ENCODE peak calls at places on chromosome 18, in four cellular contexts. One of them, this sample, is unnamed.

GRCh38 chr18:1475867-1476266 is 571.2 kb downstream of the ADCYAP1 start:
- DNase-seq in HepG2: no peak
- DNase-seq in WTC11: no peak
- DNase-seq in K562: no peak
- DNase-seq in this sample: no peak

GRCh38 chr18:30888344-30888743 is 154.2 kb downstream of the DSC3 start:
- DNase-seq in HepG2: no peak
- DNase-seq in WTC11: no peak
- DNase-seq in K562: no peak
- DNase-seq in this sample: no peak

GRCh38 chr18:44325903-44326650 is 354.6 kb upstream of the SETBP1 start:
- DNase-seq in HepG2: no peak
- DNase-seq in WTC11: peak
- DNase-seq in K562: peak
- DNase-seq in this sample: peak

GRCh38 chr18:43919565-43919964 is 642.3 kb upstream of the SYT4 start:
- DNase-seq in HepG2: no peak
- DNase-seq in WTC11: no peak
- DNase-seq in K562: no peak
- DNase-seq in this sample: no peak

GRCh38 chr18:1559563-1559962 is 654.9 kb downstream of the ADCYAP1 start:
- DNase-seq in HepG2: peak
- DNase-seq in WTC11: no peak
- DNase-seq in K562: no peak
- DNase-seq in this sample: no peak

GRCh38 chr18:49597556-49597955 is 35.7 kb downstream of the LIPG start:
- DNase-seq in HepG2: no peak
- DNase-seq in WTC11: no peak
- DNase-seq in K562: no peak
- DNase-seq in this sample: no peak

GRCh38 chr18:36733150-36733549 is 95.7 kb downstream of the TPGS2 start:
- DNase-seq in HepG2: no peak
- DNase-seq in WTC11: no peak
- DNase-seq in K562: no peak
- DNase-seq in this sample: no peak

GRCh38 chr18:32373995-32374394 is 96.7 kb downstream of the GAREM1 start:
- DNase-seq in HepG2: no peak
- DNase-seq in WTC11: no peak
- DNase-seq in K562: no peak
- DNase-seq in this sample: no peak

GRCh38 chr18:3782901-3783300 is 332.9 kb downstream of the TGIF1 start:
- DNase-seq in HepG2: no peak
- DNase-seq in WTC11: no peak
- DNase-seq in K562: no peak
- DNase-seq in this sample: no peak

GRCh38 chr18:49849331-49850217 is 36.2 kb upstream of the ACAA2 start:
- DNase-seq in HepG2: peak
- DNase-seq in WTC11: peak
- DNase-seq in K562: peak
- DNase-seq in this sample: peak

GRCh38 chr18:51541230-51541629 is 343.7 kb upstream of the MEX3C start:
- DNase-seq in HepG2: no peak
- DNase-seq in WTC11: no peak
- DNase-seq in K562: no peak
- DNase-seq in this sample: no peak

GRCh38 chr18:34203866-34204265 is 20.8 kb downstream of the NOL4 start:
- DNase-seq in HepG2: no peak
- DNase-seq in WTC11: no peak
- DNase-seq in K562: no peak
- DNase-seq in this sample: no peak

GRCh38 chr18:45602926-45603325 is 12.3 kb upstream of the SLC14A2 start:
- DNase-seq in HepG2: no peak
- DNase-seq in WTC11: no peak
- DNase-seq in K562: no peak
- DNase-seq in this sample: no peak

GRCh38 chr18:10950876-10951630 is 198.3 kb downstream of the PIEZO2 start:
- DNase-seq in HepG2: no peak
- DNase-seq in WTC11: no peak
- DNase-seq in K562: no peak
- DNase-seq in this sample: no peak

GRCh38 chr18:46408334-46408987 is 248.6 kb downstream of the LOXHD1 start:
- DNase-seq in HepG2: peak
- DNase-seq in WTC11: peak
- DNase-seq in K562: peak
- DNase-seq in this sample: peak

GRCh38 chr18:10798727-10799435 is 273.1 kb downstream of the NAPG start:
- DNase-seq in HepG2: peak
- DNase-seq in WTC11: no peak
- DNase-seq in K562: peak
- DNase-seq in this sample: peak

GRCh38 chr18:31553800-31554199 is 37.9 kb upstream of the TTR start:
- DNase-seq in HepG2: no peak
- DNase-seq in WTC11: no peak
- DNase-seq in K562: peak
- DNase-seq in this sample: peak

GRCh38 chr18:58394607-58395425 is 234.1 kb downstream of the ALPK2 start:
- DNase-seq in HepG2: no peak
- DNase-seq in WTC11: no peak
- DNase-seq in K562: no peak
- DNase-seq in this sample: no peak

GRCh38 chr18:10241571-10241970 is 212.9 kb upstream of the APCDD1 start:
- DNase-seq in HepG2: no peak
- DNase-seq in WTC11: no peak
- DNase-seq in K562: no peak
- DNase-seq in this sample: no peak

GRCh38 chr18:11802586-11802985 is 48.6 kb upstream of the CHMP1B start:
- DNase-seq in HepG2: no peak
- DNase-seq in WTC11: no peak
- DNase-seq in K562: no peak
- DNase-seq in this sample: no peak

GRCh38 chr18:54086046-54086802 is 138.2 kb downstream of the MBD2 start:
- DNase-seq in HepG2: no peak
- DNase-seq in WTC11: no peak
- DNase-seq in K562: no peak
- DNase-seq in this sample: no peak

GRCh38 chr18:48959921-48960920 is 9.5 kb upstream of the SMAD7 start:
- DNase-seq in HepG2: no peak
- DNase-seq in WTC11: peak
- DNase-seq in K562: no peak
- DNase-seq in this sample: no peak

GRCh38 chr18:49856531-49856930 is 43.2 kb upstream of the ACAA2 start:
- DNase-seq in HepG2: no peak
- DNase-seq in WTC11: no peak
- DNase-seq in K562: no peak
- DNase-seq in this sample: no peak

GRCh38 chr18:9849407-9849961 is 36.3 kb upstream of the TXNDC2 start:
- DNase-seq in HepG2: no peak
- DNase-seq in WTC11: no peak
- DNase-seq in K562: peak
- DNase-seq in this sample: no peak

GRCh38 chr18:72828601-72829000 is 39.2 kb downstream of the NETO1 start:
- DNase-seq in HepG2: no peak
- DNase-seq in WTC11: no peak
- DNase-seq in K562: no peak
- DNase-seq in this sample: no peak

GRCh38 chr18:51654441-51655326 is 457.2 kb upstream of the MEX3C start:
- DNase-seq in HepG2: no peak
- DNase-seq in WTC11: peak
- DNase-seq in K562: no peak
- DNase-seq in this sample: no peak

GRCh38 chr18:48164096-48164475 is 233.6 kb upstream of the SMAD2 start:
- DNase-seq in HepG2: no peak
- DNase-seq in WTC11: no peak
- DNase-seq in K562: no peak
- DNase-seq in this sample: no peak

GRCh38 chr18:48842259-48843061 is 108.3 kb downstream of the SMAD7 start:
- DNase-seq in HepG2: no peak
- DNase-seq in WTC11: no peak
- DNase-seq in K562: no peak
- DNase-seq in this sample: no peak

GRCh38 chr18:3069671-3070433 is 56.9 kb upstream of the LPIN2 start:
- DNase-seq in HepG2: no peak
- DNase-seq in WTC11: no peak
- DNase-seq in K562: no peak
- DNase-seq in this sample: no peak

GRCh38 chr18:80241919-80242777 is 5.2 kb downstream of the PARD6G start:
- DNase-seq in HepG2: no peak
- DNase-seq in WTC11: no peak
- DNase-seq in K562: no peak
- DNase-seq in this sample: no peak
- TF ChIP-seq NR3C1 in HepG2: no peak
- TF ChIP-seq NR3C1 in WTC11: no peak
- TF ChIP-seq NR3C1 in K562: no peak
- TF ChIP-seq NR3C1 in this sample: no peak

DNA sequence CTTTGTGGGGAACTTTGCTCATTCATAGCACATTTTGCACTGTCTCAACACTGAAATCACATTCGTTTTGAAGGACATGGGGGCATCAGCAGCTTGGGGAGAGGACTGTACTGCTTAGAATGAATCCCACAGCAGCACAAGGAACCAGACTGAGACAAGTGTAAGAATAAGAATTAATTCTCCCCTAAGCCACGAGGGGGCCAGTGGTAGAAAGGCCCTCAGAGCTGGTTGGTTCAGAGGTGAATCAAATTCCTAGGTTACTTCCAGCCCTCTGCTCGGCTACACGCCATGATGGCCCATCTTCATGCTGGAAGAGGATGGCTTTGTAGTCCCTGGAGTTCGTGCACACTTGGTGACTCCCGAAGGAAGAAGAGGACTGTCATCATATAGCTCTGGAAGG is 12.0 kb upstream of the MC5R start:
- DNase-seq in HepG2: peak
- DNase-seq in WTC11: no peak
- DNase-seq in K562: peak
- DNase-seq in this sample: peak
- TF ChIP-seq NR3C1 in HepG2: no peak
- TF ChIP-seq NR3C1 in WTC11: no peak
- TF ChIP-seq NR3C1 in K562: no peak
- TF ChIP-seq NR3C1 in this sample: no peak

DNA sequence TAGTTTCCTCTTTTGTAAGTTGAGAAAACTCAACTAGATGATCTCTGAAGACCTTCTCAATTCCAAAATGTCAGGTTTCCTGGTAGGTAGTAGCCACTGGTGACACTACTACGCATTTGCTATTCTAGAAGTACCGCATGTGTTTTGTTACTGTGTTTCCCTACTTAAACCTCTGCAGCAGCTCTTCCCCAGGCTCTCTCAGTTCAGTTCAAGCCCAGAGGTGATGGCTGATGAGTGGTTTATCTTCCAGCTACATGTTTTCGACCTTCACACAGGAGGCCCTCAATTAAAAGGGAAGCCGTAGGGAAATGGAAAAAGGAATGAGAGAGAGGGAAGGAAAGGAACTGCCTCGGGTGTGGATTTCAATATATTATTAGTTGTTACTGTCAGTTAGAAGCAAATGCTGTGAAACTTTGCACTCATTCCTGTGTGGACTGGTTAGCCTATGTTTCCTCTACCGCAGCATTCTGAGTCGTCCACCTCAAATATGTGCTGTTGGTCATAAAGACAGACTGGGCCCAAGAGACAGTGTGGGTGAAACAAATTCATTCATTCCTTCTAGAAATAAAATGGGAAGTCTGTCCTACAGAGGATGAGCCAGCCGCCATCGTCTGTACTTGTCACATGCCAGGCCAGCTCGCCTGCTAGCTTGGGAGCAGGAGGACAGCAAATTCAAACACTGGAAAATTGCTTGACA is 455.2 kb upstream of the RAB12 start:
- DNase-seq in HepG2: no peak
- DNase-seq in WTC11: no peak
- DNase-seq in K562: no peak
- DNase-seq in this sample: no peak
- TF ChIP-seq NR3C1 in HepG2: no peak
- TF ChIP-seq NR3C1 in WTC11: no peak
- TF ChIP-seq NR3C1 in K562: no peak
- TF ChIP-seq NR3C1 in this sample: no peak

GRCh38 chr18:65039578-65039977 is 711.2 kb upstream of the CDH7 start:
- DNase-seq in HepG2: no peak
- DNase-seq in WTC11: no peak
- DNase-seq in K562: no peak
- DNase-seq in this sample: no peak
- TF ChIP-seq NR3C1 in HepG2: no peak
- TF ChIP-seq NR3C1 in WTC11: no peak
- TF ChIP-seq NR3C1 in K562: no peak
- TF ChIP-seq NR3C1 in this sample: no peak

GRCh38 chr18:23740105-23740830 is 51.0 kb downstream of the LAMA3 start:
- DNase-seq in HepG2: no peak
- DNase-seq in WTC11: no peak
- DNase-seq in K562: no peak
- DNase-seq in this sample: peak
- TF ChIP-seq NR3C1 in HepG2: no peak
- TF ChIP-seq NR3C1 in WTC11: no peak
- TF ChIP-seq NR3C1 in K562: no peak
- TF ChIP-seq NR3C1 in this sample: no peak

GRCh38 chr18:23144628-23145027 is 9.3 kb downstream of the CABLES1 start:
- DNase-seq in HepG2: no peak
- DNase-seq in WTC11: no peak
- DNase-seq in K562: no peak
- DNase-seq in this sample: no peak

GRCh38 chr18:23142285-23142929 is 7.1 kb downstream of the CABLES1 start:
- DNase-seq in HepG2: peak
- DNase-seq in WTC11: no peak
- DNase-seq in K562: no peak
- DNase-seq in this sample: no peak

GRCh38 chr18:23143871-23144270 is 8.6 kb downstream of the CABLES1 start:
- DNase-seq in HepG2: no peak
- DNase-seq in WTC11: no peak
- DNase-seq in K562: no peak
- DNase-seq in this sample: no peak

GRCh38 chr18:23141022-23141999 is 6.0 kb downstream of the CABLES1 start:
- DNase-seq in HepG2: peak
- DNase-seq in WTC11: no peak
- DNase-seq in K562: no peak
- DNase-seq in this sample: no peak

GRCh38 chr18:23143059-23143831 is 8.0 kb downstream of the CABLES1 start:
- DNase-seq in HepG2: no peak
- DNase-seq in WTC11: no peak
- DNase-seq in K562: no peak
- DNase-seq in this sample: no peak
- TF ChIP-seq NR3C1 in HepG2: no peak
- TF ChIP-seq NR3C1 in WTC11: no peak
- TF ChIP-seq NR3C1 in K562: no peak
- TF ChIP-seq NR3C1 in this sample: no peak

DNA sequence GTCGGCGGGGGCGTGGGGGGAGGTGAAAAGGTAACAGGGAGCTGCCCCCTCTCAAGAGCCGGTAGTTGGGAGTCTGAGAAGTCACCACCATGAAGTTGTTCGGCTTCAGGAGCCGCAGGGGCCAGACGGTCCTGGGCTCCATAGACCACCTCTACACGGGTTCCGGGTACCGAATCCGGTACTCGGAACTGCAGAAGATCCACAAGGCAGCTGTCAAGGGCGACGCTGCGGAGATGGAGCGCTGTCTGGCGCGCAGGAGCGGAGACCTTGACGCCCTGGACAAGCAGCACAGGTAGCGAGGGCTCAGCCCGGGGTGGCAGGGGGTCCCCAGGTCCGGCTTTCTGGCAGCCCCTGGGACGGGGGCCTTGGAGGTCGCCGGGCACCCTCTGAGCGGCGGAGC is 47.1 kb upstream of the ZNF519 start:
- DNase-seq in HepG2: no peak
- DNase-seq in WTC11: no peak
- DNase-seq in K562: no peak
- DNase-seq in this sample: peak
- TF ChIP-seq NR3C1 in HepG2: no peak
- TF ChIP-seq NR3C1 in WTC11: no peak
- TF ChIP-seq NR3C1 in K562: no peak
- TF ChIP-seq NR3C1 in this sample: no peak